ENCODE peak calls at places on chromosome 2, in six cellular contexts. H, W, B, C, N and G are unnamed samples.

GRCh38 chr2:73292906-73293533 is 328 bp downstream of the EGR4 start:
- DNase-seq in W (no peak), H (no peak), C (no peak), B (no peak), N (peak), G (no peak)

GRCh38 chr2:31347788-31348187 is 66.8 kb downstream of the XDH start:
- DNase-seq in N (no peak), H (no peak), B (peak), W (peak), C (peak), G (peak)

GRCh38 chr2:555164-555922 is 121.9 kb downstream of the TMEM18 start:
- DNase-seq in H (no peak), N (no peak), W (no peak), B (no peak), C (no peak), G (no peak)

GRCh38 chr2:171587567-171587966 is 65.3 kb downstream of the CYBRD1 start:
- DNase-seq in N (no peak), C (peak), B (no peak), W (no peak), H (no peak), G (no peak)

GRCh38 chr2:100699131-100699530 is 120.8 kb upstream of the NPAS2 start:
- DNase-seq in C (no peak), N (no peak), H (no peak), W (no peak), B (no peak), G (no peak)

GRCh38 chr2:241443486-241444223 is 64.7 kb downstream of the STK25 start:
- DNase-seq in B (peak), N (no peak), H (peak), C (peak), W (peak), G (peak)

GRCh38 chr2:173010233-173010632 is 65.4 kb upstream of the MAP3K20 start:
- DNase-seq in N (no peak), H (no peak), C (no peak), W (no peak), B (no peak), G (no peak)

GRCh38 chr2:216113572-216113971 is 4.4 kb downstream of the XRCC5 start:
- DNase-seq in B (no peak), N (no peak), W (no peak), C (no peak), H (no peak), G (no peak)

GRCh38 chr2:108351889-108352288 is 25.9 kb upstream of the SULT1C4 start:
- DNase-seq in B (peak), W (no peak), C (no peak), H (no peak), N (no peak), G (no peak)

GRCh38 chr2:230161180-230161579 is 58.6 kb downstream of the SP110 start:
- DNase-seq in W (peak), B (peak), H (no peak), N (no peak), C (peak), G (no peak)

GRCh38 chr2:37881397-37881796 is 43.7 kb upstream of the RMDN2 start:
- DNase-seq in H (no peak), B (no peak), N (no peak), W (no peak), C (no peak), G (no peak)

GRCh38 chr2:214519258-214519818 is 108.5 kb downstream of the VWC2L start:
- DNase-seq in B (no peak), C (no peak), H (no peak), N (no peak), W (no peak), G (no peak)

GRCh38 chr2:26430826-26431225 is 29.1 kb downstream of the DRC1 start:
- DNase-seq in H (no peak), B (peak), N (no peak), W (peak), C (peak), G (peak)

GRCh38 chr2:6885968-6886367 is 8.4 kb downstream of the RSAD2 start:
- DNase-seq in W (no peak), C (no peak), N (no peak), H (no peak), B (no peak), G (no peak)

GRCh38 chr2:96669539-96670215 is 27.1 kb downstream of the FER1L5 start:
- DNase-seq in W (peak), N (no peak), B (no peak), H (no peak), C (no peak), G (no peak)

GRCh38 chr2:151765760-151766159 is 31.5 kb upstream of the NEB start:
- DNase-seq in N (no peak), H (peak), W (no peak), B (no peak), C (no peak), G (no peak)

GRCh38 chr2:196131949-196132925 is 39.1 kb downstream of the STK17B start:
- DNase-seq in H (peak), B (no peak), C (no peak), N (no peak), W (no peak), G (peak)

GRCh38 chr2:174985624-174986023 is 19.6 kb downstream of the CHN1 start:
- DNase-seq in W (peak), N (no peak), C (no peak), B (peak), H (no peak), G (no peak)

GRCh38 chr2:32565902-32566301 is 61.9 kb upstream of the TTC27 start:
- DNase-seq in N (no peak), H (no peak), C (no peak), W (no peak), B (no peak), G (no peak)

GRCh38 chr2:2233171-2233826 is 97.8 kb downstream of the MYT1L start:
- DNase-seq in W (peak), N (no peak), C (no peak), H (no peak), B (no peak), G (no peak)

GRCh38 chr2:229245013-229245412 is 26.1 kb downstream of the PID1 start:
- DNase-seq in B (no peak), H (no peak), N (no peak), W (no peak), C (peak), G (no peak)

GRCh38 chr2:203498161-203498560 is 36.9 kb downstream of the RAPH1 start:
- DNase-seq in N (no peak), W (peak), H (no peak), C (peak), B (peak), G (peak)

GRCh38 chr2:45102141-45102540 is 92.9 kb upstream of the SIX2 start:
- DNase-seq in W (peak), C (no peak), H (no peak), B (no peak), N (no peak), G (no peak)

GRCh38 chr2:224260605-224261004 is 141.3 kb downstream of the FAM124B start:
- DNase-seq in W (no peak), C (peak), N (no peak), H (no peak), B (no peak), G (no peak)

GRCh38 chr2:174699993-174700766 is 64.1 kb downstream of the CHRNA1 start:
- DNase-seq in B (peak), C (peak), W (peak), H (no peak), N (no peak), G (no peak)

GRCh38 chr2:44200011-44200410 is 31.3 kb downstream of the PPM1B start:
- DNase-seq in C (no peak), W (no peak), B (no peak), H (no peak), N (no peak), G (no peak)

GRCh38 chr2:219277703-219278654 is 1.2 kb upstream of the DNAJB2 start:
- DNase-seq in N (peak), H (peak), B (peak), W (peak), C (peak), G (peak)

GRCh38 chr2:41698787-41699422 is 348.9 kb upstream of the PKDCC start:
- DNase-seq in C (no peak), N (peak), W (no peak), H (no peak), B (no peak), G (no peak)

GRCh38 chr2:123513351-123513750 is 511.7 kb upstream of the CNTNAP5 start:
- DNase-seq in C (no peak), N (no peak), B (no peak), W (peak), H (no peak), G (no peak)

GRCh38 chr2:136067897-136068540 is 49.9 kb downstream of the CXCR4 start:
- DNase-seq in C (no peak), B (no peak), W (no peak), H (no peak), N (no peak), G (no peak)

GRCh38 chr2:217106650-217107014 is 246.8 kb upstream of the TNP1 start:
- DNase-seq in C (peak), N (no peak), H (no peak), B (peak), W (peak), G (peak)

GRCh38 chr2:220811952-220812570 is 760.0 kb downstream of the EPHA4 start:
- DNase-seq in C (no peak), H (no peak), N (no peak), B (peak), W (peak), G (peak)